ENCODE peak calls at places on chromosomes 1 and 21, in five cellular contexts. One of them, this sample, is unnamed.

GRCh38 chr1:151290709-151291303 is 8.7 kb downstream of the ZNF687 start:
- DNase-seq in AG04450: no peak
- DNase-seq in effector memory CD4-positive, alpha-beta T cell: no peak
- DNase-seq in breast epithelium: no peak
- DNase-seq in CD4-positive, alpha-beta T cell: no peak
- DNase-seq in this sample: no peak

GRCh38 chr1:17372955-17373354 is 959 bp downstream of the PADI6 start:
- DNase-seq in AG04450: no peak
- DNase-seq in effector memory CD4-positive, alpha-beta T cell: no peak
- DNase-seq in breast epithelium: no peak
- DNase-seq in CD4-positive, alpha-beta T cell: no peak
- DNase-seq in this sample: no peak

GRCh38 chr1:211192227-211192626 is 58.3 kb upstream of the KCNH1 start:
- DNase-seq in AG04450: no peak
- DNase-seq in effector memory CD4-positive, alpha-beta T cell: no peak
- DNase-seq in breast epithelium: no peak
- DNase-seq in CD4-positive, alpha-beta T cell: no peak
- DNase-seq in this sample: no peak

GRCh38 chr1:999797-1000356 is at the start of gene HES4:
- DNase-seq in AG04450: peak
- DNase-seq in effector memory CD4-positive, alpha-beta T cell: peak
- DNase-seq in breast epithelium: peak
- DNase-seq in CD4-positive, alpha-beta T cell: peak
- DNase-seq in this sample: peak

GRCh38 chr1:165381745-165382530 is 25.4 kb upstream of the LMX1A start:
- DNase-seq in AG04450: no peak
- DNase-seq in effector memory CD4-positive, alpha-beta T cell: no peak
- DNase-seq in breast epithelium: no peak
- DNase-seq in CD4-positive, alpha-beta T cell: no peak
- DNase-seq in this sample: no peak

GRCh38 chr1:55172272-55172671 is 42.9 kb downstream of the USP24 start:
- DNase-seq in AG04450: no peak
- DNase-seq in effector memory CD4-positive, alpha-beta T cell: no peak
- DNase-seq in breast epithelium: no peak
- DNase-seq in CD4-positive, alpha-beta T cell: no peak
- DNase-seq in this sample: no peak

GRCh38 chr1:32927441-32927840 is 26.3 kb upstream of the TMEM54 start:
- DNase-seq in AG04450: no peak
- DNase-seq in effector memory CD4-positive, alpha-beta T cell: no peak
- DNase-seq in breast epithelium: no peak
- DNase-seq in CD4-positive, alpha-beta T cell: no peak
- DNase-seq in this sample: no peak

GRCh38 chr1:66401244-66401643 is 132.7 kb upstream of the SGIP1 start:
- DNase-seq in AG04450: no peak
- DNase-seq in effector memory CD4-positive, alpha-beta T cell: no peak
- DNase-seq in breast epithelium: no peak
- DNase-seq in CD4-positive, alpha-beta T cell: no peak
- DNase-seq in this sample: no peak

GRCh38 chr1:235843458-235843857 is 23.2 kb downstream of the LYST start:
- DNase-seq in AG04450: no peak
- DNase-seq in effector memory CD4-positive, alpha-beta T cell: no peak
- DNase-seq in breast epithelium: no peak
- DNase-seq in CD4-positive, alpha-beta T cell: no peak
- DNase-seq in this sample: no peak

GRCh38 chr1:91014475-91014874 is 7.4 kb downstream of the ZNF644 start:
- DNase-seq in AG04450: no peak
- DNase-seq in effector memory CD4-positive, alpha-beta T cell: no peak
- DNase-seq in breast epithelium: no peak
- DNase-seq in CD4-positive, alpha-beta T cell: no peak
- DNase-seq in this sample: peak

GRCh38 chr1:91015794-91016550 is 5.9 kb downstream of the ZNF644 start:
- DNase-seq in AG04450: no peak
- DNase-seq in effector memory CD4-positive, alpha-beta T cell: no peak
- DNase-seq in breast epithelium: no peak
- DNase-seq in CD4-positive, alpha-beta T cell: no peak
- DNase-seq in this sample: no peak

GRCh38 chr1:91013302-91013701 is 8.5 kb downstream of the ZNF644 start:
- DNase-seq in AG04450: no peak
- DNase-seq in effector memory CD4-positive, alpha-beta T cell: no peak
- DNase-seq in breast epithelium: no peak
- DNase-seq in CD4-positive, alpha-beta T cell: no peak
- DNase-seq in this sample: no peak

GRCh38 chr1:91018006-91018405 is 3.8 kb downstream of the ZNF644 start:
- DNase-seq in AG04450: no peak
- DNase-seq in effector memory CD4-positive, alpha-beta T cell: no peak
- DNase-seq in breast epithelium: no peak
- DNase-seq in CD4-positive, alpha-beta T cell: no peak
- DNase-seq in this sample: no peak

DNA sequence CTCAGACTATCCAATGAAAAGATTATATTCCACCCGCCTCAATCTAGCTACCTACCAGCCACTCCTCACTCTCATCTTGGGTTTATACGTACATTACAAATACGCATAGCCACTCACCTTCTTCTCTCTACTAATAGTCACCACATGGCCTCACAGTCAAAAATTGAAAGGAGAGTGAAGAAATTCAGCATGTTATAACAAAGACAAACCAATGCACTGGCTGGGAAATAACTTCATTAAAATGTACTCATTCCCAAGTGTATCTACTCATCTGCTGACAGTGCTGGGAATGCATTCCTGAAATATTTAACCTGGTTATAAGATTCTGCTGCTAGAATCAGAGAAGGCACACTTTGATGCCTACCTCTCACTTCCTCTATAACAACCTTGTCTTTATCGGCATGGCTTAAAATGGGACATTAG is 6.5 kb downstream of the ZNF644 start:
- DNase-seq in AG04450: no peak
- DNase-seq in effector memory CD4-positive, alpha-beta T cell: no peak
- DNase-seq in breast epithelium: no peak
- DNase-seq in CD4-positive, alpha-beta T cell: no peak
- DNase-seq in this sample: no peak
- H3K27ac ChIP-seq in AG04450: no peak
- H3K27ac ChIP-seq in effector memory CD4-positive, alpha-beta T cell: no peak
- H3K27ac ChIP-seq in breast epithelium: peak
- H3K27ac ChIP-seq in CD4-positive, alpha-beta T cell: no peak
- H3K27ac ChIP-seq in this sample: peak

DNA sequence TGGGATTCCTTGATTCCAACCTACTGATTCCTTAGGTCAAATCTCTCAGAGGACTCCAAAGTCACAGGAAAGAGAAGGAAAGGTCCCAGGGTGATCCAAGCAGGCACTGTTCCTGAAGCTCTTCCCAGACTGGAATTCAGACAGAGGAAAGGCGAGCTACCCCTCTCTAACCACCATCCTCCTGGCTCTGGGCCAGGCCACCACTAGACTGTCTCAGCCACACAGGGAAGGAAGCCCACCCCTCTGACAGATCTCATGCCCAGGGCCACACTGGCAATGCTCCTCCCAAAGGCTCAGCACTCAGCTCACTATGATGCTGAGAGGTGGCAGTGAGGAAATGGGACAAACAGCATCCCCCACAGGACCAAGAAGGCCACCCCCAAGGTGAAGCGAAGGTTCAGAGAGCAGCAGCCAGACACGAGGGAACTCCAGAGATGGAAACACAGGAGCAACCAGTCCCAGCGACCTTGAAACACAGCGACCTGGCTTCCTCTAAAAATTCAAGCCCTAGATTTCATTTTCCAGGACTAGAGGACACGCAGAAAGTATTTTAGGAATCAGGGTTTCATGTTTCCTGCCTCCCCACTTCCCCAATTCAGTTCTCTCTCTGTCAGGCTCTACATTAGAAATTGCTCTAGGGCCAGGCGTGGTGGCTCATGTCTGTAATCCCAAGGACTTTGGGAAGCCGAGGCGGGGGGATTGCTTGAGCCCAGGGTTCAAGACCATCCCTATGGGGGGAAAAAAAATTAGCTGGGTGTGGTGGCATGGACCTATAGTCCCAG is 18.8 kb downstream of the PIK3C2B start:
- DNase-seq in AG04450: no peak
- DNase-seq in effector memory CD4-positive, alpha-beta T cell: no peak
- DNase-seq in breast epithelium: no peak
- DNase-seq in CD4-positive, alpha-beta T cell: no peak
- DNase-seq in this sample: no peak
- H3K27ac ChIP-seq in AG04450: no peak
- H3K27ac ChIP-seq in effector memory CD4-positive, alpha-beta T cell: no peak
- H3K27ac ChIP-seq in breast epithelium: peak
- H3K27ac ChIP-seq in CD4-positive, alpha-beta T cell: no peak
- H3K27ac ChIP-seq in this sample: peak

GRCh38 chr1:79811173-79811572 is 804.6 kb upstream of the ADGRL4 start:
- DNase-seq in AG04450: peak
- DNase-seq in effector memory CD4-positive, alpha-beta T cell: no peak
- DNase-seq in breast epithelium: no peak
- DNase-seq in CD4-positive, alpha-beta T cell: no peak
- DNase-seq in this sample: no peak
- H3K27ac ChIP-seq in AG04450: no peak
- H3K27ac ChIP-seq in effector memory CD4-positive, alpha-beta T cell: no peak
- H3K27ac ChIP-seq in breast epithelium: no peak
- H3K27ac ChIP-seq in CD4-positive, alpha-beta T cell: no peak
- H3K27ac ChIP-seq in this sample: no peak

DNA sequence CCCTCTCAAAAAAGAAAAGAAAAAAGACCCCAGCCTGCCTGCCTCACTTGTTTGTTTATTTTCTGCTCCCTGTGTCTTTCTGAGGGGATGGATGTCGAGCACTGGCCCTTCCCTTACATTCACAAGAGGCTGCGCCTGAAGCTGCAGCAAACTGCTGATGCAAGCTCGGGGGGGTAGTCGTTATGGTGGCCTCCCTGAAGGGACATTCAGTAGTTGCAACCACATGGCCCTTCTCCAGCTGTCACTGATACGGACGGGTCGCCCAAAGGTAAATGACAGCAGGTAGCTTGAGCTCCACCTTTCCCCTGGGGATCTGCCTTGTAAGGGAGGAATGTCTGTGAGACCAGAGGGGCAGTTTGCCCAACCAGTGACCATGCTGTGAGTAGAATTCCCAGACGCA is 17.7 kb downstream of the PLEKHM2 start:
- DNase-seq in AG04450: no peak
- DNase-seq in effector memory CD4-positive, alpha-beta T cell: no peak
- DNase-seq in breast epithelium: no peak
- DNase-seq in CD4-positive, alpha-beta T cell: no peak
- DNase-seq in this sample: no peak
- H3K27ac ChIP-seq in AG04450: no peak
- H3K27ac ChIP-seq in effector memory CD4-positive, alpha-beta T cell: no peak
- H3K27ac ChIP-seq in breast epithelium: peak
- H3K27ac ChIP-seq in CD4-positive, alpha-beta T cell: no peak
- H3K27ac ChIP-seq in this sample: no peak

GRCh38 chr21:35046880-35047229 is 2.2 kb downstream of the RUNX1 start:
- DNase-seq in AG04450: no peak
- DNase-seq in effector memory CD4-positive, alpha-beta T cell: no peak
- DNase-seq in breast epithelium: no peak
- DNase-seq in CD4-positive, alpha-beta T cell: no peak
- DNase-seq in this sample: no peak
- H3K27ac ChIP-seq in AG04450: peak
- H3K27ac ChIP-seq in effector memory CD4-positive, alpha-beta T cell: peak
- H3K27ac ChIP-seq in breast epithelium: no peak
- H3K27ac ChIP-seq in CD4-positive, alpha-beta T cell: peak
- H3K27ac ChIP-seq in this sample: no peak

DNA sequence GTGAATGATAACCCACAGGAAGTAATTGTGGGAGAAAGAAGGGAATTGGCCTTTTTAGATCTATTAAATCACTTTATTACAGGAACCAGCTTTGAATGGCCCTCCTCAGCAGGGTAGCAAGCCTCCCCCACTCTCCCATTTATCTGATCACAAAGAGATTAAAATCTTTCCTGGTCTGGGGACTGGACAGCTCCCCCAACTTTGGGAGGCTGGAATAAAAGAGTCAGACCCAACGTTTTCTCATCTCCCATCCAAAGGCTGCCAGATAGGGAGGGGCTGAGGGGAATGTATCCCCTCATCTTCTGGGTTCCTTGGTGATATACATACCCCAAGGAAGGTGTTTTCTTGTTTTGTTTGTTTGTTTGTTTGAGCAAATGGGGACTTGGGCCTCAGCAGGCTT is 2.4 kb downstream of the LIN28A start:
- DNase-seq in AG04450: no peak
- DNase-seq in effector memory CD4-positive, alpha-beta T cell: no peak
- DNase-seq in breast epithelium: no peak
- DNase-seq in CD4-positive, alpha-beta T cell: no peak
- DNase-seq in this sample: no peak
- H3K27ac ChIP-seq in AG04450: no peak
- H3K27ac ChIP-seq in effector memory CD4-positive, alpha-beta T cell: no peak
- H3K27ac ChIP-seq in breast epithelium: no peak
- H3K27ac ChIP-seq in CD4-positive, alpha-beta T cell: no peak
- H3K27ac ChIP-seq in this sample: no peak

GRCh38 chr1:205444931-205445652 is 10.8 kb downstream of the BLACAT1 start:
- DNase-seq in AG04450: no peak
- DNase-seq in effector memory CD4-positive, alpha-beta T cell: no peak
- DNase-seq in breast epithelium: no peak
- DNase-seq in CD4-positive, alpha-beta T cell: no peak
- DNase-seq in this sample: no peak
- H3K27ac ChIP-seq in AG04450: no peak
- H3K27ac ChIP-seq in effector memory CD4-positive, alpha-beta T cell: no peak
- H3K27ac ChIP-seq in breast epithelium: peak
- H3K27ac ChIP-seq in CD4-positive, alpha-beta T cell: no peak
- H3K27ac ChIP-seq in this sample: no peak